ENCODE peak calls at places on chromosome 18, in six cellular contexts. C is tibial nerve; M is astrocyte; T is tibial artery; B is lung; G is CD8-positive, alpha-beta T cell. J is an unnamed sample. For H3K36me3, the result is how much of the 10 kb centered on the place peaks cover.

GRCh38 chr18:48804856-48805610 is 145.7 kb downstream of the SMAD7 start:
- DNase-seq in C (no peak), M (no peak), T (peak), B (no peak), G (no peak), J (no peak)

GRCh38 chr18:78783564-78783960 is 196.1 kb upstream of the SALL3 start:
- DNase-seq in C (no peak), M (no peak), T (no peak), B (no peak), G (no peak), J (no peak)

GRCh38 chr18:22466608-22467390 is 49.1 kb upstream of the CTAGE1 start:
- DNase-seq in C (no peak), M (peak), T (peak), B (peak), G (no peak), J (peak)

GRCh38 chr18:78178812-78179211 is 800.8 kb upstream of the SALL3 start:
- DNase-seq in C (no peak), M (no peak), T (no peak), B (no peak), G (no peak), J (no peak)

GRCh38 chr18:58438161-58438983 is 190.5 kb downstream of the ALPK2 start:
- DNase-seq in C (no peak), M (peak), T (no peak), B (no peak), G (no peak), J (no peak)

GRCh38 chr18:75407468-75408437 is 19.8 kb downstream of the SMIM21 start:
- DNase-seq in C (no peak), M (peak), T (no peak), B (no peak), G (no peak), J (peak)

GRCh38 chr18:6873352-6873751 is 143.8 kb downstream of the ARHGAP28 start:
- DNase-seq in C (no peak), M (no peak), T (no peak), B (no peak), G (no peak), J (no peak)

GRCh38 chr18:47969851-47970250 is 39.4 kb upstream of the SMAD2 start:
- DNase-seq in C (no peak), M (peak), T (no peak), B (no peak), G (no peak), J (no peak)

GRCh38 chr18:80232710-80233109 is 14.6 kb downstream of the PARD6G start:
- DNase-seq in C (no peak), M (no peak), T (no peak), B (no peak), G (no peak), J (no peak)

GRCh38 chr18:45571714-45572113 is 43.6 kb upstream of the SLC14A2 start:
- DNase-seq in C (no peak), M (no peak), T (no peak), B (no peak), G (no peak), J (peak)

GRCh38 chr18:58087928-58088722 is 44.1 kb downstream of the NEDD4L start:
- DNase-seq in C (no peak), M (no peak), T (no peak), B (peak), G (no peak), J (peak)

GRCh38 chr18:22286576-22286975 is 117.2 kb downstream of the GATA6 start:
- DNase-seq in C (no peak), M (peak), T (peak), B (peak), G (no peak), J (peak)

GRCh38 chr18:292271-292670 is 24.4 kb upstream of the THOC1 start:
- DNase-seq in C (no peak), M (no peak), T (no peak), B (no peak), G (no peak), J (no peak)

GRCh38 chr18:41828137-41828536 is 126.9 kb upstream of the PIK3C3 start:
- DNase-seq in C (no peak), M (no peak), T (no peak), B (no peak), G (no peak), J (peak)

GRCh38 chr18:13543811-13544732 is 182.3 kb downstream of the FAM210A start:
- DNase-seq in C (no peak), M (no peak), T (no peak), B (no peak), G (no peak), J (no peak)

GRCh38 chr18:58887613-58887963 is 22.9 kb downstream of the ZNF532 start:
- DNase-seq in C (peak), M (peak), T (peak), B (peak), G (no peak), J (no peak)

GRCh38 chr18:44507729-44508325 is 172.9 kb upstream of the SETBP1 start:
- DNase-seq in C (no peak), M (no peak), T (peak), B (peak), G (peak), J (no peak)

GRCh38 chr18:34787931-34788532 is 77.9 kb downstream of the DTNA start:
- DNase-seq in C (no peak), M (peak), T (no peak), B (peak), G (no peak), J (peak)

GRCh38 chr18:67783215-67783946 is 266.9 kb upstream of the DSEL start:
- DNase-seq in C (no peak), M (peak), T (no peak), B (no peak), G (no peak), J (peak)

GRCh38 chr18:11669948-11670275 is 19.2 kb upstream of the GNAL start:
- DNase-seq in C (no peak), M (no peak), T (no peak), B (no peak), G (no peak), J (no peak)

GRCh38 chr18:6441201-6441600 is 26.5 kb upstream of the L3MBTL4 start:
- DNase-seq in C (no peak), M (no peak), T (no peak), B (no peak), G (no peak), J (no peak)

GRCh38 chr18:38663682-38664081 is 1098.1 kb upstream of the CELF4 start:
- DNase-seq in C (no peak), M (no peak), T (no peak), B (no peak), G (no peak), J (no peak)

GRCh38 chr18:55420665-55420964 is 167.4 kb downstream of the TCF4 start:
- DNase-seq in C (no peak), M (no peak), T (no peak), B (no peak), G (no peak), J (no peak)

GRCh38 chr18:54882318-54882717 is 54.0 kb downstream of the RAB27B start:
- DNase-seq in C (no peak), M (no peak), T (no peak), B (no peak), G (no peak), J (no peak)

GRCh38 chr18:22639026-22639463 is 221.3 kb upstream of the CTAGE1 start:
- DNase-seq in C (no peak), M (peak), T (no peak), B (no peak), G (no peak), J (peak)

GRCh38 chr18:77102246-77103040 is 30.1 kb downstream of the MBP start:
- DNase-seq in C (no peak), M (peak), T (no peak), B (no peak), G (no peak), J (peak)
- H3K4me3 ChIP-seq in C (no peak), M (peak), T (no peak), B (no peak), G (peak), J (no peak)

DNA sequence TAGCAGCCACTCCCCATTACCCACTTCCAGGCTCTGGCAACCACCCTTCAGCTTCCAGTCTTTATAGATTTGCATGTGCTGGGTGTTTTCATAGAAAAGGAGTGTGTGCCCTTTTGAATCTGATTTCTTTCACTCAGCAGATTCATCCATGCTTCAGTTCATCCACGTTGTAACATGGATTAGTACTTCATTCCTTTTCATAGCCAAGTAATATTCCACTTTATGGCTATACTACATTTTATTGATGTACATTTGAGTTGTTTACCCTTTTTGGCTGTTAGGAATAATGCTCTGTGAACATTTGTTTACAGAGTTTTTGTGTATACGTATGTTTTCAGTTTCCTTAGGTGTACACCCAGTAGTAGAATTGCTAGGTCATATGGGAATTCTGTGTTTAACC is 205.5 kb upstream of the RAB12 start:
- DNase-seq in C (no peak), M (no peak), T (no peak), B (no peak), G (no peak), J (no peak)
- H3K36me3 ChIP-seq in C (half or more), M (under half), T (half or more), B (under half), G (under half), J (under half)

DNA sequence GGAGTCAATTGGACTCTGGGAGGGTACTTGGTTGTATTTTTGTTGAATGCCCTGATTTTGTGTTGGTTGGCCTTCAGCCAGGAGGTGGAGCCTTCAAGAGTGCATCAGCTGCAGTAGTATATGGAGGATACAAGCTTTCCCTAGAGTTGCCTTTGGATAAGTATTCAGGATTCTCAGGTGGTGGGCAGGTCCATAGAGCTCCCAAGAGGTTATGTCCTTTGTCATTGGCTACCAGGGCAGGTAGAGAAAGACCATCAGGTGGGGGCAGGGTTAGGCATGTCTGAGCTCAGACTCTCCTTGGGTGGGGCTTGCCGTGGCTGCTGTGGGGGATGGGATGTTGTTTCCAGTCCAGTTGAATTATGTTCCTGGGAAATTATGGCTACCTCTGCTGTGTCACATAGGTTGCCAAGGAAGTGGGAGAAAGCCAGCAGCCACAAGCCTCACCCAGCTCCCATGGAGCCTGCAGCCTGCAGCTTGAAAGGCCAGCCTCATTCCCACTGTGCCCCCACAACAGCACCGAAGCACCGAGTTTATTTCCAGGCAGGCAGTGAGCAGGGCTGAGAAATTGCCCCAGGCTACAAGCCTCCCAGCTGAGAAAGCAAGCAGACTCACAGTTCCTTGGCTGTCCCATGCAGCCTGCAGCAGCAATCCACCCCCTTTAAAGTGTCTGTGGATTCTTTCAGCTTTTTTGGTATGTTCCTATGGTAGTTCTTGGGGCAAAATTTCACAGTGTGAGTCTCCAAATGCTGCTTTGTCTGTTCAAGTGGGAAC is 38.6 kb upstream of the CHST9 start:
- DNase-seq in C (no peak), M (no peak), T (no peak), B (no peak), G (no peak), J (peak)
- TF ChIP-seq CTCF in C (no peak), M (no peak), T (no peak), B (no peak), G (no peak), J (no peak)

DNA sequence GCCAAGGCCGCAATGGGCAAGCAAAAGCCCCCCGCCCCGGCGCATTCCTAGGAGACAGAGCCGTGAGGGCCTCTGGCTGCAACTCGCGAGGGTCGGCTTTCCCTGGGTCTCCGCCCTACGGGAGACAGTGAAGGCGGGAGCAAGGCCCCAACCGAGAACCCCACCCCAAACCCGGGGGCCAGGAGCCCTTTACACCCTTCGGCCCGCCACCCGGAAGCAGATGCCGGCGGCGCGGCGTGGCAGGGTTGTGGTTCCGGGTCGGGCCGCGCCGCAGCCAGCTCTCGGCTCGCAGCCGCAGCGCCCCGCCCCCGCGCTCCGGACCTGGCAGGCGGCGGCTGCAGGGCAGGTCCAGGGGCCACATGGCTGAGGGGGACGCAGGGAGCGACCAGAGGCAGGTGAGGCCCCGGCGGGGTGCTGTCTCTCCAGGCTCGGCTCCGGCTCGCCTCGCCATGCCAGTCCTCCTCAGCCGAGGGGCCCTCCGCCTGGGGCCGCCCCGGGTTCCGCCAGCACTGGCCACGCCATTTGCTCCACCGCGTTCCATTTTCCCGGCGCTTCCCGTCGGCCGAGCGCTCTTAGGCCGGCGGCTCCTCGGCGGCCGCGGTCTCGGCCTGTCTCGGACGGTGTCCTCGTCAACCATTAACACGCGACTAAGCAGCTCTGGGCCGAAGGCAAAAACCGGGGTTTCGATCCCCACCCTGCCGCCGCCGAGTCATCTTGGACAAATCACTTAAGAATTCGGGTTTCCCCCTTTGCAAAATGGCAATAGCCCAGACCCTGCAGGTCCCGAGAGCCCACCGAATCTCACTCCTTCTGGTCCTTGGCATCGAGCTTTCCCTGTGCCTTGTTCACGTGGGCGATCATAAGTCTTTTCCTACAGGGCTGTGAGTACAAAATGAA is at the start of gene IMPACT:
- DNase-seq in C (peak), M (peak), T (peak), B (peak), G (peak), J (peak)
- H3K4me3 ChIP-seq in C (peak), M (peak), T (peak), B (peak), G (peak), J (peak)

GRCh38 chr18:46590103-46590502 is 66.9 kb downstream of the LOXHD1 start:
- DNase-seq in C (no peak), M (no peak), T (no peak), B (no peak), G (no peak), J (no peak)
- H3K36me3 ChIP-seq in C (under half), M (under half), T (under half), B (under half), G (under half), J (under half)